ENCODE peak calls at places on chromosomes 1 and 21, in four cellular contexts. E is right cardiac atrium, R is astrocyte of the cerebellum, N is WERI-Rb-1. Q is an unnamed sample.
A peak's percentile ranks its signal among the peaks of the same experiment; 100 is the strongest.

GRCh38 chr1:198564716-198565115 is 24.2 kb upstream of the ATP6V1G3 start:
- DNase-seq in E (no peak), R (no peak), N (no peak), Q (no peak)

GRCh38 chr1:55559111-55559510 is 343.9 kb upstream of the USP24 start:
- DNase-seq in E (no peak), R (no peak), N (no peak), Q (no peak)

GRCh38 chr21:27812279-27812678 is 845.4 kb upstream of the ADAMTS5 start:
- DNase-seq in E (no peak), R (no peak), N (no peak), Q (no peak)

GRCh38 chr1:21639594-21640041 is 29.5 kb downstream of the RAP1GAP start:
- DNase-seq in E (peak; percentile 61), R (no peak), N (no peak), Q (no peak)

GRCh38 chr1:203742446-203742845 is 22.5 kb upstream of the LAX1 start:
- DNase-seq in E (no peak), R (no peak), N (peak; percentile 66), Q (no peak)

GRCh38 chr21:39503138-39503762 is 51.5 kb downstream of the SH3BGR start:
- DNase-seq in E (no peak), R (no peak), N (no peak), Q (no peak)

GRCh38 chr1:78839704-78840277 is 166.7 kb downstream of the ADGRL4 start:
- DNase-seq in E (no peak), R (no peak), N (peak; percentile 23), Q (no peak)

GRCh38 chr21:15199940-15200339 is 135.1 kb upstream of the NRIP1 start:
- DNase-seq in E (no peak), R (no peak), N (no peak), Q (no peak)

GRCh38 chr1:232904566-232904965 is 45.8 kb upstream of the NTPCR start:
- DNase-seq in E (no peak), R (peak; percentile 40), N (no peak), Q (no peak)

GRCh38 chr21:26194811-26195251 is 24.3 kb upstream of the APP start:
- DNase-seq in E (no peak), R (no peak), N (no peak), Q (peak; percentile 35)

GRCh38 chr1:176466514-176466913 is 3.5 kb downstream of the PAPPA2 start:
- DNase-seq in E (no peak), R (no peak), N (peak; percentile 64), Q (no peak)

GRCh38 chr1:26239936-26240335 is 5.9 kb downstream of the CEP85 start:
- DNase-seq in E (no peak), R (no peak), N (no peak), Q (peak; percentile 19)

GRCh38 chr1:214918745-214919144 is 163.8 kb upstream of the KCNK2 start:
- DNase-seq in E (no peak), R (no peak), N (no peak), Q (no peak)

GRCh38 chr1:2108213-2108876 is 58.1 kb downstream of the PRKCZ start:
- DNase-seq in E (peak; percentile 66), R (no peak), N (peak; percentile 84), Q (peak; percentile 89)

GRCh38 chr1:1425753-1426495 is 4.8 kb upstream of the ANKRD65 start:
- DNase-seq in E (peak; percentile 41), R (no peak), N (no peak), Q (no peak)

GRCh38 chr21:44267655-44268142 is 6.0 kb upstream of the DNMT3L start:
- DNase-seq in E (peak; percentile 67), R (no peak), N (peak; percentile 71), Q (no peak)

GRCh38 chr1:22031214-22031962 is 21.1 kb upstream of the CDC42 start:
- DNase-seq in E (no peak), R (no peak), N (no peak), Q (no peak)

GRCh38 chr1:25063591-25064416 is 133.7 kb upstream of the RUNX3 start:
- DNase-seq in E (no peak), R (no peak), N (no peak), Q (no peak)

GRCh38 chr1:221543529-221544120 is 198.3 kb downstream of the DUSP10 start:
- DNase-seq in E (no peak), R (peak; percentile 24), N (no peak), Q (peak; percentile 22)

GRCh38 chr1:110390096-110390495 is 730 bp downstream of the SLC16A4 start:
- DNase-seq in E (peak; percentile 74), R (peak; percentile 29), N (peak; percentile 22), Q (peak; percentile 71)

GRCh38 chr1:182170941-182171461 is 109.5 kb upstream of the ZNF648 start:
- DNase-seq in E (peak; percentile 48), R (no peak), N (no peak), Q (no peak)

GRCh38 chr1:115807723-115808122 is 33.2 kb downstream of the NHLH2 start:
- DNase-seq in E (no peak), R (peak; percentile 59), N (peak; percentile 68), Q (peak; percentile 27)

GRCh38 chr1:118963456-118964430 is 24.4 kb downstream of the TBX15 start:
- DNase-seq in E (peak; percentile 42), R (no peak), N (no peak), Q (no peak)

GRCh38 chr1:236070753-236071152 is 5.9 kb upstream of the NID1 start:
- DNase-seq in E (no peak), R (no peak), N (no peak), Q (no peak)

GRCh38 chr1:87154351-87154750 is 174.3 kb upstream of the LMO4 start:
- DNase-seq in E (no peak), R (no peak), N (no peak), Q (no peak)

GRCh38 chr1:207750901-207751300 is 953 bp upstream of the CD46 start:
- DNase-seq in E (no peak), R (no peak), N (no peak), Q (no peak)

GRCh38 chr1:37808369-37809319 is 636 bp upstream of the YRDC start:
- DNase-seq in E (peak; percentile 88), R (peak; percentile 42), N (peak; percentile 83), Q (peak; percentile 94)

GRCh38 chr1:67685558-67686271 is 714 bp downstream of the GADD45A start:
- DNase-seq in E (peak; percentile 80), R (no peak), N (peak; percentile 42), Q (peak; percentile 31)

GRCh38 chr1:7703321-7704213 is 67.5 kb upstream of the VAMP3 start:
- DNase-seq in E (peak; percentile 73), R (no peak), N (peak; percentile 70), Q (no peak)

GRCh38 chr1:237580726-237581125 is 310.0 kb downstream of the ZP4 start:
- DNase-seq in E (no peak), R (no peak), N (no peak), Q (no peak)

GRCh38 chr1:175132456-175132855 is 60.1 kb downstream of the KIAA0040 start:
- DNase-seq in E (no peak), R (no peak), N (no peak), Q (peak; percentile 69)